ENCODE peak calls at places on chromosomes 13 and 19, in seven cellular contexts. One of them, this sample, is unnamed. For H3K27me3, the result is how much of the 10 kb centered on the place peaks cover.

GRCh38 chr13:54611400-54611799 is 1582.8 kb downstream of the OLFM4 start:
- DNase-seq in CD8-positive, alpha-beta memory T cell: no peak
- DNase-seq in heart left ventricle: no peak
- DNase-seq in brain microvascular endothelial cell: no peak
- DNase-seq in A673: no peak
- DNase-seq in cardiac muscle cell: no peak
- DNase-seq in bronchial epithelial cell: no peak
- DNase-seq in this sample: no peak

GRCh38 chr13:95954266-95954665 is 98.9 kb downstream of the UGGT2 start:
- DNase-seq in cardiac muscle cell: no peak
- DNase-seq in brain microvascular endothelial cell: no peak
- DNase-seq in CD8-positive, alpha-beta memory T cell: no peak
- DNase-seq in bronchial epithelial cell: no peak
- DNase-seq in heart left ventricle: no peak
- DNase-seq in A673: no peak
- DNase-seq in this sample: no peak

GRCh38 chr19:49746206-49746958 is 16.7 kb downstream of the TSKS start:
- DNase-seq in brain microvascular endothelial cell: no peak
- DNase-seq in bronchial epithelial cell: no peak
- DNase-seq in cardiac muscle cell: no peak
- DNase-seq in A673: peak
- DNase-seq in CD8-positive, alpha-beta memory T cell: peak
- DNase-seq in heart left ventricle: peak
- DNase-seq in this sample: peak

GRCh38 chr19:34500656-34501120 is 19.1 kb downstream of the WTIP start:
- DNase-seq in CD8-positive, alpha-beta memory T cell: no peak
- DNase-seq in heart left ventricle: no peak
- DNase-seq in bronchial epithelial cell: no peak
- DNase-seq in cardiac muscle cell: no peak
- DNase-seq in A673: no peak
- DNase-seq in brain microvascular endothelial cell: no peak
- DNase-seq in this sample: no peak

GRCh38 chr19:10861118-10861651 is 10.2 kb upstream of the CARM1 start:
- DNase-seq in cardiac muscle cell: peak
- DNase-seq in bronchial epithelial cell: no peak
- DNase-seq in A673: peak
- DNase-seq in heart left ventricle: no peak
- DNase-seq in CD8-positive, alpha-beta memory T cell: no peak
- DNase-seq in brain microvascular endothelial cell: peak
- DNase-seq in this sample: peak

GRCh38 chr13:34419025-34419424 is 523.0 kb upstream of the NBEA start:
- DNase-seq in brain microvascular endothelial cell: no peak
- DNase-seq in bronchial epithelial cell: no peak
- DNase-seq in CD8-positive, alpha-beta memory T cell: no peak
- DNase-seq in cardiac muscle cell: no peak
- DNase-seq in A673: no peak
- DNase-seq in heart left ventricle: no peak
- DNase-seq in this sample: no peak

GRCh38 chr19:677601-678380 is 1.6 kb downstream of the FSTL3 start:
- DNase-seq in brain microvascular endothelial cell: peak
- DNase-seq in cardiac muscle cell: no peak
- DNase-seq in heart left ventricle: no peak
- DNase-seq in CD8-positive, alpha-beta memory T cell: no peak
- DNase-seq in A673: no peak
- DNase-seq in bronchial epithelial cell: peak
- DNase-seq in this sample: no peak

GRCh38 chr19:47032171-47032811 is 12.7 kb downstream of the NPAS1 start:
- DNase-seq in A673: no peak
- DNase-seq in brain microvascular endothelial cell: no peak
- DNase-seq in heart left ventricle: no peak
- DNase-seq in cardiac muscle cell: peak
- DNase-seq in CD8-positive, alpha-beta memory T cell: peak
- DNase-seq in bronchial epithelial cell: peak
- DNase-seq in this sample: peak

GRCh38 chr13:98348476-98348875 is 171.4 kb upstream of the RNF113B start:
- DNase-seq in bronchial epithelial cell: no peak
- DNase-seq in cardiac muscle cell: no peak
- DNase-seq in CD8-positive, alpha-beta memory T cell: no peak
- DNase-seq in A673: no peak
- DNase-seq in heart left ventricle: no peak
- DNase-seq in brain microvascular endothelial cell: no peak
- DNase-seq in this sample: no peak

GRCh38 chr13:102769679-102770078 is 3.9 kb downstream of the TEX30 start:
- DNase-seq in bronchial epithelial cell: peak
- DNase-seq in heart left ventricle: no peak
- DNase-seq in cardiac muscle cell: no peak
- DNase-seq in brain microvascular endothelial cell: no peak
- DNase-seq in CD8-positive, alpha-beta memory T cell: no peak
- DNase-seq in A673: no peak
- DNase-seq in this sample: no peak

GRCh38 chr19:20423381-20424207 is 142.0 kb downstream of the ZNF737 start:
- DNase-seq in A673: no peak
- DNase-seq in CD8-positive, alpha-beta memory T cell: no peak
- DNase-seq in bronchial epithelial cell: peak
- DNase-seq in heart left ventricle: peak
- DNase-seq in brain microvascular endothelial cell: peak
- DNase-seq in cardiac muscle cell: peak
- DNase-seq in this sample: no peak

GRCh38 chr19:30437869-30438268 is 65.7 kb downstream of the ZNF536 start:
- DNase-seq in bronchial epithelial cell: no peak
- DNase-seq in brain microvascular endothelial cell: no peak
- DNase-seq in cardiac muscle cell: no peak
- DNase-seq in CD8-positive, alpha-beta memory T cell: no peak
- DNase-seq in heart left ventricle: no peak
- DNase-seq in A673: no peak
- DNase-seq in this sample: no peak

GRCh38 chr13:36030670-36031331 is 100.4 kb downstream of the DCLK1 start:
- DNase-seq in cardiac muscle cell: no peak
- DNase-seq in CD8-positive, alpha-beta memory T cell: no peak
- DNase-seq in A673: peak
- DNase-seq in brain microvascular endothelial cell: peak
- DNase-seq in heart left ventricle: peak
- DNase-seq in bronchial epithelial cell: peak
- DNase-seq in this sample: peak

GRCh38 chr13:76723551-76724232 is 162.5 kb downstream of the KCTD12 start:
- DNase-seq in A673: no peak
- DNase-seq in cardiac muscle cell: no peak
- DNase-seq in brain microvascular endothelial cell: peak
- DNase-seq in CD8-positive, alpha-beta memory T cell: no peak
- DNase-seq in bronchial epithelial cell: peak
- DNase-seq in heart left ventricle: peak
- DNase-seq in this sample: peak

GRCh38 chr19:38862321-38863059 is 12.7 kb upstream of the HNRNPL start:
- DNase-seq in heart left ventricle: peak
- DNase-seq in A673: peak
- DNase-seq in cardiac muscle cell: no peak
- DNase-seq in brain microvascular endothelial cell: no peak
- DNase-seq in bronchial epithelial cell: no peak
- DNase-seq in CD8-positive, alpha-beta memory T cell: no peak
- DNase-seq in this sample: no peak

GRCh38 chr13:27137759-27138158 is 33.9 kb downstream of the USP12 start:
- DNase-seq in A673: no peak
- DNase-seq in brain microvascular endothelial cell: no peak
- DNase-seq in heart left ventricle: no peak
- DNase-seq in bronchial epithelial cell: no peak
- DNase-seq in cardiac muscle cell: no peak
- DNase-seq in CD8-positive, alpha-beta memory T cell: no peak
- DNase-seq in this sample: no peak

GRCh38 chr13:28493740-28494536 is 990 bp downstream of the FLT1 start:
- DNase-seq in A673: no peak
- DNase-seq in cardiac muscle cell: peak
- DNase-seq in brain microvascular endothelial cell: no peak
- DNase-seq in heart left ventricle: no peak
- DNase-seq in bronchial epithelial cell: no peak
- DNase-seq in CD8-positive, alpha-beta memory T cell: no peak
- DNase-seq in this sample: no peak

GRCh38 chr13:107365466-107366215 is 797.7 kb upstream of the ARGLU1 start:
- DNase-seq in brain microvascular endothelial cell: peak
- DNase-seq in bronchial epithelial cell: peak
- DNase-seq in A673: no peak
- DNase-seq in heart left ventricle: no peak
- DNase-seq in CD8-positive, alpha-beta memory T cell: no peak
- DNase-seq in cardiac muscle cell: no peak
- DNase-seq in this sample: no peak

GRCh38 chr19:36115453-36116343 is at the start of gene TBCB:
- DNase-seq in heart left ventricle: peak
- DNase-seq in cardiac muscle cell: peak
- DNase-seq in bronchial epithelial cell: no peak
- DNase-seq in A673: peak
- DNase-seq in CD8-positive, alpha-beta memory T cell: no peak
- DNase-seq in brain microvascular endothelial cell: peak
- DNase-seq in this sample: no peak

GRCh38 chr19:53531457-53531856 is 6.5 kb upstream of the ZNF331 start:
- DNase-seq in heart left ventricle: no peak
- DNase-seq in cardiac muscle cell: no peak
- DNase-seq in A673: no peak
- DNase-seq in brain microvascular endothelial cell: no peak
- DNase-seq in bronchial epithelial cell: no peak
- DNase-seq in CD8-positive, alpha-beta memory T cell: no peak
- DNase-seq in this sample: no peak

GRCh38 chr19:53521373-53522202 is 16.4 kb upstream of the ZNF331 start:
- DNase-seq in heart left ventricle: no peak
- DNase-seq in brain microvascular endothelial cell: no peak
- DNase-seq in CD8-positive, alpha-beta memory T cell: no peak
- DNase-seq in cardiac muscle cell: no peak
- DNase-seq in A673: no peak
- DNase-seq in bronchial epithelial cell: no peak
- DNase-seq in this sample: no peak

GRCh38 chr19:53520547-53521372 is 17.2 kb upstream of the ZNF331 start:
- DNase-seq in CD8-positive, alpha-beta memory T cell: peak
- DNase-seq in cardiac muscle cell: peak
- DNase-seq in A673: peak
- DNase-seq in bronchial epithelial cell: peak
- DNase-seq in brain microvascular endothelial cell: peak
- DNase-seq in heart left ventricle: peak
- DNase-seq in this sample: peak

GRCh38 chr19:53530622-53531021 is 7.3 kb upstream of the ZNF331 start:
- DNase-seq in A673: no peak
- DNase-seq in CD8-positive, alpha-beta memory T cell: no peak
- DNase-seq in heart left ventricle: no peak
- DNase-seq in brain microvascular endothelial cell: no peak
- DNase-seq in cardiac muscle cell: no peak
- DNase-seq in bronchial epithelial cell: no peak
- DNase-seq in this sample: no peak

DNA sequence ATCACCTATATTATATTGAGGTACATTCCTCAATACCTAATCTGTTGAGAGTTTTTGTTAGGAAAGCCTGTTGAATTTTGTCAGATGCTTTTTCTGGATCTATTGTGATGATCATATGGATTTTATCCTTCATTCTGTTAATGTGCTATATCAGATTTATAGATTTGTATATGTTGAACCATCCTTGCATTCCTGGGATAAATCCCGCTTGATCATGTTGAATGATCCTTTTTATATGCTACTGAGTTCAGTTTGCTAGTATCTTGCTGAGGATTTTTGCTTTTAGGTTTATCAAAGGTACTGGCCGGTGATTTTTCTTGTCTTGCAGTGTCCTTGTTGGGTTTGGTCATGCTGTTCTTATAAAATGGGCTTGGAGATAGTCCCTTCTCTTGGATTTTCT is 12.0 kb upstream of the ZNF331 start:
- DNase-seq in bronchial epithelial cell: no peak
- DNase-seq in cardiac muscle cell: no peak
- DNase-seq in A673: no peak
- DNase-seq in brain microvascular endothelial cell: no peak
- DNase-seq in CD8-positive, alpha-beta memory T cell: no peak
- DNase-seq in heart left ventricle: no peak
- DNase-seq in this sample: no peak
- H3K27me3 ChIP-seq in bronchial epithelial cell: under half
- H3K27me3 ChIP-seq in cardiac muscle cell: under half
- H3K27me3 ChIP-seq in A673: under half
- H3K27me3 ChIP-seq in brain microvascular endothelial cell: under half
- H3K27me3 ChIP-seq in CD8-positive, alpha-beta memory T cell: under half
- H3K27me3 ChIP-seq in heart left ventricle: under half
- H3K27me3 ChIP-seq in this sample: under half

DNA sequence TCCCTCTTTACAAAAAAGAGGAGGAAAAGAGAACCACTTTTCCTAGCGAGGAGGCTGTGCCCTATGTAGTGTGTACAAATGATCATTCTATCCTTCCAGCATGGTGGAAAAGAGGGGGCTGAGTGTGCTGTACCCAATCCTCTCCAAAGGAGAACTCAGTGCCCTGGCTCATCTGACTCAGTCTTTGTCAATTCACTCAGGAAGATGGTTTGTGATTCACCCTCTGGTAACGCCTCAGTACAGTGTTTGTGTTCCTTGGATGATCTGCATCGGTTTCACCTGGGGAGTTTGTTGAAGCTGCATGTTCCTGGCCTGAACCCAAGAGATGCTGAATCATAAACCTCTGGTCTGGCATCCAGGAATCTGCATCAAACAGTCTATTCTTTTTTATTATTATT is 18.3 kb upstream of the ENOX1 start:
- DNase-seq in CD8-positive, alpha-beta memory T cell: no peak
- DNase-seq in heart left ventricle: no peak
- DNase-seq in bronchial epithelial cell: peak
- DNase-seq in cardiac muscle cell: no peak
- DNase-seq in brain microvascular endothelial cell: peak
- DNase-seq in A673: peak
- DNase-seq in this sample: peak
- H3K4me3 ChIP-seq in CD8-positive, alpha-beta memory T cell: no peak
- H3K4me3 ChIP-seq in heart left ventricle: no peak
- H3K4me3 ChIP-seq in bronchial epithelial cell: no peak
- H3K4me3 ChIP-seq in cardiac muscle cell: no peak
- H3K4me3 ChIP-seq in brain microvascular endothelial cell: peak
- H3K4me3 ChIP-seq in A673: no peak
- H3K4me3 ChIP-seq in this sample: no peak

DNA sequence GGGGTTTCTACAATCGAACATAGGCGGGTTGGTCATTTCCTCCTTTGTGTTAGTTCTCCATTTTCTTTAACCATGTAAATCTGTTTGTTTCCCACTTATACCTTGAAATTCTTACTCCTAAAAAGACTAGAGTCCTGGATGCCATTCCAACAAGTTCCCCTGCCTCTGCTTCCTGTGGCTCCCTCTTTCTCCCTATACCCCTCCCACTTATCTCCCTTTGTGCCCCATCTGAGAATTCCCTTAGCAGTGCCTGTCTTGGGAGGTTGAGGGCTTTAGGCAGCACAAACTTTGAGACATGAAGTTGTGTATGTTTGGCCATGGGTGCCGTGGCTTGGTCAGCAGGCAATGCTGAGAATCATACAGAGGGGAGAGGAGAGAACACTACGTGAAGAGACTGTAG is 176.4 kb downstream of the RGCC start:
- DNase-seq in cardiac muscle cell: no peak
- DNase-seq in CD8-positive, alpha-beta memory T cell: no peak
- DNase-seq in bronchial epithelial cell: no peak
- DNase-seq in A673: no peak
- DNase-seq in brain microvascular endothelial cell: no peak
- DNase-seq in heart left ventricle: no peak
- DNase-seq in this sample: no peak
- H3K27me3 ChIP-seq in cardiac muscle cell: under half
- H3K27me3 ChIP-seq in CD8-positive, alpha-beta memory T cell: under half
- H3K27me3 ChIP-seq in bronchial epithelial cell: under half
- H3K27me3 ChIP-seq in A673: under half
- H3K27me3 ChIP-seq in brain microvascular endothelial cell: under half
- H3K27me3 ChIP-seq in heart left ventricle: under half
- H3K27me3 ChIP-seq in this sample: under half

DNA sequence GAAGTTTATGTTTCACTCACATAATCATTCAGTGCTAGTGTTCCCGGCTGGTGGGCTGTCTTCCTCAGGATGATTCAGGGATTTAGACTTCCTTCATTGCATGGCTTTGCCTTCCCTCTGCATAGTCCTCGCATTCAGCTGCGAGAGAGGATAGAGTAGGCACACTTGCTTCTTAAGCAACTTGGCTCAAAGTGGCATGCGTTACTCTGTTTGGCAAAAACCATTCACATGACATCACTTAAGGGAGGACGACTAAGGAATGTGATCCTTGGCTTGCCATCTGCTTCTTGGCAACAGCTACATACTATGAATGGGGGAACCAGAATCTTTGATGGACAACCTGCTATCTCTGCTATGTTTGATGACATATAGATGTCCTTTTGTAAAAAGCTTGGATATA is 359.3 kb downstream of the TDRD3 start:
- DNase-seq in CD8-positive, alpha-beta memory T cell: no peak
- DNase-seq in brain microvascular endothelial cell: no peak
- DNase-seq in A673: peak
- DNase-seq in bronchial epithelial cell: peak
- DNase-seq in heart left ventricle: no peak
- DNase-seq in cardiac muscle cell: no peak
- DNase-seq in this sample: peak
- H3K4me3 ChIP-seq in CD8-positive, alpha-beta memory T cell: no peak
- H3K4me3 ChIP-seq in brain microvascular endothelial cell: no peak
- H3K4me3 ChIP-seq in A673: no peak
- H3K4me3 ChIP-seq in bronchial epithelial cell: no peak
- H3K4me3 ChIP-seq in heart left ventricle: no peak
- H3K4me3 ChIP-seq in cardiac muscle cell: no peak
- H3K4me3 ChIP-seq in this sample: no peak

This sample was measured in MG63.